ENCODE peak calls at places on chromosome 18, in nine cellular contexts. One of them, this sample, is unnamed.
A peak's percentile ranks its signal among the peaks of the same experiment; 100 is the strongest.

GRCh38 chr18:9631814-9632496 is 17.6 kb upstream of the PPP4R1 start:
- DNase-seq in left ventricle myocardium superior: no peak
- DNase-seq in Ammon's horn: no peak
- DNase-seq in kidney epithelial cell: peak; percentile 82
- DNase-seq in iris pigment epithelial cell: peak; percentile 94
- DNase-seq in stimulated activated CD8-positive, alpha-beta memory T cell treated with anti-CD3 and anti-CD28 coated beads, Interleukin-15, amount 100 ng/mL, for 4 hours: no peak
- DNase-seq in HFF-Myc: peak; percentile 73
- DNase-seq in upper lobe of right lung: no peak
- DNase-seq in dermis microvascular lymphatic vessel endothelial cell: peak; percentile 39
- DNase-seq in this sample: no peak

GRCh38 chr18:12652861-12653401 is 5.0 kb downstream of the SPIRE1 start:
- DNase-seq in left ventricle myocardium superior: no peak
- DNase-seq in Ammon's horn: no peak
- DNase-seq in kidney epithelial cell: no peak
- DNase-seq in iris pigment epithelial cell: peak; percentile 58
- DNase-seq in stimulated activated CD8-positive, alpha-beta memory T cell treated with anti-CD3 and anti-CD28 coated beads, Interleukin-15, amount 100 ng/mL, for 4 hours: no peak
- DNase-seq in HFF-Myc: no peak
- DNase-seq in upper lobe of right lung: no peak
- DNase-seq in dermis microvascular lymphatic vessel endothelial cell: no peak
- DNase-seq in this sample: peak; percentile 18

GRCh38 chr18:44671914-44672313 is 8.8 kb upstream of the SETBP1 start:
- DNase-seq in left ventricle myocardium superior: no peak
- DNase-seq in Ammon's horn: no peak
- DNase-seq in kidney epithelial cell: no peak
- DNase-seq in iris pigment epithelial cell: no peak
- DNase-seq in stimulated activated CD8-positive, alpha-beta memory T cell treated with anti-CD3 and anti-CD28 coated beads, Interleukin-15, amount 100 ng/mL, for 4 hours: no peak
- DNase-seq in HFF-Myc: no peak
- DNase-seq in upper lobe of right lung: no peak
- DNase-seq in dermis microvascular lymphatic vessel endothelial cell: no peak
- DNase-seq in this sample: no peak

GRCh38 chr18:51821610-51822009 is 518.4 kb upstream of the DCC start:
- DNase-seq in left ventricle myocardium superior: no peak
- DNase-seq in Ammon's horn: no peak
- DNase-seq in kidney epithelial cell: no peak
- DNase-seq in iris pigment epithelial cell: no peak
- DNase-seq in stimulated activated CD8-positive, alpha-beta memory T cell treated with anti-CD3 and anti-CD28 coated beads, Interleukin-15, amount 100 ng/mL, for 4 hours: no peak
- DNase-seq in HFF-Myc: no peak
- DNase-seq in upper lobe of right lung: no peak
- DNase-seq in dermis microvascular lymphatic vessel endothelial cell: no peak
- DNase-seq in this sample: no peak

GRCh38 chr18:429030-429429 is 71.5 kb downstream of the COLEC12 start:
- DNase-seq in left ventricle myocardium superior: no peak
- DNase-seq in Ammon's horn: no peak
- DNase-seq in kidney epithelial cell: no peak
- DNase-seq in iris pigment epithelial cell: peak; percentile 51
- DNase-seq in stimulated activated CD8-positive, alpha-beta memory T cell treated with anti-CD3 and anti-CD28 coated beads, Interleukin-15, amount 100 ng/mL, for 4 hours: no peak
- DNase-seq in HFF-Myc: no peak
- DNase-seq in upper lobe of right lung: no peak
- DNase-seq in dermis microvascular lymphatic vessel endothelial cell: no peak
- DNase-seq in this sample: no peak

GRCh38 chr18:66271927-66272326 is 332.0 kb downstream of the CDH19 start:
- DNase-seq in left ventricle myocardium superior: no peak
- DNase-seq in Ammon's horn: no peak
- DNase-seq in kidney epithelial cell: no peak
- DNase-seq in iris pigment epithelial cell: no peak
- DNase-seq in stimulated activated CD8-positive, alpha-beta memory T cell treated with anti-CD3 and anti-CD28 coated beads, Interleukin-15, amount 100 ng/mL, for 4 hours: no peak
- DNase-seq in HFF-Myc: no peak
- DNase-seq in upper lobe of right lung: no peak
- DNase-seq in dermis microvascular lymphatic vessel endothelial cell: no peak
- DNase-seq in this sample: no peak

GRCh38 chr18:52685316-52685715 is 345.3 kb downstream of the DCC start:
- DNase-seq in left ventricle myocardium superior: no peak
- DNase-seq in Ammon's horn: no peak
- DNase-seq in kidney epithelial cell: no peak
- DNase-seq in iris pigment epithelial cell: no peak
- DNase-seq in stimulated activated CD8-positive, alpha-beta memory T cell treated with anti-CD3 and anti-CD28 coated beads, Interleukin-15, amount 100 ng/mL, for 4 hours: no peak
- DNase-seq in HFF-Myc: no peak
- DNase-seq in upper lobe of right lung: no peak
- DNase-seq in dermis microvascular lymphatic vessel endothelial cell: no peak
- DNase-seq in this sample: no peak

GRCh38 chr18:74914648-74915047 is 294.3 kb downstream of the PTGR3 start:
- DNase-seq in left ventricle myocardium superior: no peak
- DNase-seq in Ammon's horn: no peak
- DNase-seq in kidney epithelial cell: no peak
- DNase-seq in iris pigment epithelial cell: no peak
- DNase-seq in stimulated activated CD8-positive, alpha-beta memory T cell treated with anti-CD3 and anti-CD28 coated beads, Interleukin-15, amount 100 ng/mL, for 4 hours: no peak
- DNase-seq in HFF-Myc: no peak
- DNase-seq in upper lobe of right lung: no peak
- DNase-seq in dermis microvascular lymphatic vessel endothelial cell: no peak
- DNase-seq in this sample: no peak

GRCh38 chr18:80154293-80154692 is 45.2 kb downstream of the ADNP2 start:
- DNase-seq in left ventricle myocardium superior: no peak
- DNase-seq in Ammon's horn: no peak
- DNase-seq in kidney epithelial cell: no peak
- DNase-seq in iris pigment epithelial cell: peak; percentile 32
- DNase-seq in stimulated activated CD8-positive, alpha-beta memory T cell treated with anti-CD3 and anti-CD28 coated beads, Interleukin-15, amount 100 ng/mL, for 4 hours: no peak
- DNase-seq in HFF-Myc: no peak
- DNase-seq in upper lobe of right lung: no peak
- DNase-seq in dermis microvascular lymphatic vessel endothelial cell: no peak
- DNase-seq in this sample: no peak

This sample was measured in psoas muscle.